ENCODE peak calls at places on chromosomes 12 and 14, in four cellular contexts. F, G, Q and S are unnamed samples.

GRCh38 chr14:71322660-71323250 is 415.5 kb downstream of the PCNX1 start:
- DNase-seq in Q (no peak), G (peak; percentile 67), F (peak; percentile 70), S (no peak)

GRCh38 chr12:65656904-65657351 is 167.4 kb upstream of the HMGA2 start:
- DNase-seq in F (no peak), G (peak; percentile 99), Q (no peak), S (no peak)

GRCh38 chr12:12891646-12892355 is 439 bp downstream of the GPRC5A start:
- DNase-seq in Q (no peak), G (no peak), F (no peak), S (no peak)

GRCh38 chr14:100640481-100641273 is 53.5 kb upstream of the BEGAIN start:
- DNase-seq in F (no peak), Q (no peak), G (peak; percentile 28), S (no peak)

GRCh38 chr14:40697221-40697620 is 909.5 kb upstream of the LRFN5 start:
- DNase-seq in Q (no peak), G (no peak), F (no peak), S (no peak)

GRCh38 chr14:89138846-89139245 is 278.2 kb downstream of the FOXN3 start:
- DNase-seq in Q (no peak), F (no peak), G (no peak), S (no peak)

GRCh38 chr12:28235985-28236384 is 45.7 kb downstream of the CCDC91 start:
- DNase-seq in Q (no peak), G (no peak), F (no peak), S (no peak)

GRCh38 chr14:102775855-102776760 is 1.1 kb upstream of the TRAF3 start:
- DNase-seq in F (peak; percentile 91), Q (peak; percentile 67), G (peak; percentile 80), S (no peak)

GRCh38 chr14:76639606-76640272 is 121.5 kb upstream of the VASH1 start:
- DNase-seq in G (no peak), F (no peak), Q (no peak), S (no peak)

GRCh38 chr12:5428332-5429221 is 3.3 kb upstream of the NTF3 start:
- DNase-seq in G (peak; percentile 75), F (peak; percentile 62), Q (no peak), S (no peak)

GRCh38 chr12:107570721-107571120 is 114.9 kb upstream of the PWP1 start:
- DNase-seq in G (peak; percentile 67), Q (peak; percentile 21), F (no peak), S (no peak)

GRCh38 chr12:110109037-110109836 is 14.9 kb upstream of the IFT81 start:
- DNase-seq in G (peak; percentile 99), F (no peak), Q (peak; percentile 54), S (peak; percentile 98)

GRCh38 chr14:90900712-90901111 is 84.5 kb upstream of the TTC7B start:
- DNase-seq in Q (no peak), G (peak; percentile 19), F (no peak), S (no peak)

GRCh38 chr12:13101854-13102375 is 1.6 kb downstream of the GSG1 start:
- DNase-seq in F (peak; percentile 42), G (peak; percentile 46), Q (peak; percentile 61), S (no peak)

GRCh38 chr14:75711134-75711795 is 50.2 kb downstream of the TTLL5 start:
- DNase-seq in Q (no peak), G (peak; percentile 72), F (peak; percentile 81), S (no peak)

GRCh38 chr14:22589096-22589839 is at the start of gene DAD1:
- DNase-seq in F (peak; percentile 100), G (peak; percentile 100), Q (peak; percentile 99), S (peak; percentile 99)

GRCh38 chr14:58587271-58587670 is 50.5 kb upstream of the DACT1 start:
- DNase-seq in Q (no peak), F (no peak), G (peak; percentile 87), S (no peak)

GRCh38 chr12:13209279-13210021 is 12.9 kb downstream of the EMP1 start:
- DNase-seq in Q (no peak), F (peak; percentile 45), G (no peak), S (no peak)

GRCh38 chr12:16454481-16454880 is 107.0 kb downstream of the MGST1 start:
- DNase-seq in Q (no peak), G (peak; percentile 51), F (no peak), S (no peak)

GRCh38 chr12:12983420-12984035 is 16.5 kb downstream of the HEBP1 start:
- DNase-seq in F (no peak), G (peak; percentile 69), Q (peak; percentile 42), S (no peak)

GRCh38 chr12:76637807-76638206 is 78.2 kb upstream of the OSBPL8 start:
- DNase-seq in Q (no peak), F (no peak), G (peak; percentile 76), S (no peak)

GRCh38 chr12:9701380-9702154 is 31.3 kb downstream of the CLECL1 start:
- DNase-seq in G (no peak), Q (no peak), F (no peak), S (no peak)

GRCh38 chr14:103867523-103867953 is 20.2 kb upstream of the PPP1R13B start:
- DNase-seq in Q (no peak), G (no peak), F (no peak), S (peak; percentile 81)

GRCh38 chr14:50257728-50258127 is 26.4 kb upstream of the SOS2 start:
- DNase-seq in G (no peak), F (no peak), Q (no peak), S (no peak)

GRCh38 chr12:50934981-50935807 is 17.1 kb upstream of the HIGD1C start:
- DNase-seq in Q (no peak), G (peak; percentile 67), F (no peak), S (no peak)

DNA sequence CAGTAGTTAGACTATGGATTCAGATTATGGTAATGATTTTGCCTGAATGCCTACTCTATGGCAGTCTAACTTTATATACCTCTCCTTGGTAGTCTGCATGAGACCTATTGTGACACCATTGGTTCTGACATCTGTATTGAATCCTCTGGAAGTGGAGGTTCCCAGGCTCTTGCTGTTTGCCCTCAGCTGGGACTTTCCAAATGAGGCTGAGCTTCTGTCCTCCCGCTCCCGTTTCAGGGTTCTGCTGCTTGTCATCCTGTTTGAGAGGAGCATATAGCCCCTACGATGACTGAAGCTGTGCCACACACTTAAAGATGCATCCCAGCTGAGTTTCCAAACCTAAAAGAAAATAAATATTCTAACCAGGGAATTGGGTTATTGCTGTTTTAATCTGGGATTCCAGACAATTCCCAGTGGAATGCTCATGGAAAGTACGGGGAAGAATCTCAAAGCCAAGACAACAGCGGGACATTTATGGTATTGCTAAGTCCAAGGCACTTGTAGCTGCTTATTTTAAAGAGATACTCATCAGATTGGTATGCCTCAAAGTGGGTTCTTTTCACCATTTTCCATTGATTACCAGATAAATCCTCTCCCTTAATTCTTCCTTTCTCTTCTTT is 105.9 kb downstream of the ETV6 start:
- DNase-seq in F (no peak), Q (no peak), G (peak; percentile 31), S (no peak)
- H3K4me1 ChIP-seq in F (peaks cover 2% of the 10 kb centered on the region), Q (peaks cover 6% of the 10 kb centered on the region), G (peaks cover 16% of the 10 kb centered on the region), S (peaks cover 78% of the 10 kb centered on the region)

GRCh38 chr14:68926236-68926635 is 52.9 kb downstream of the ACTN1 start:
- DNase-seq in F (peak; percentile 68), Q (no peak), G (no peak), S (no peak)

GRCh38 chr14:68927089-68927488 is 52.0 kb downstream of the ACTN1 start:
- DNase-seq in G (no peak), F (no peak), Q (no peak), S (no peak)

GRCh38 chr14:68924392-68925158 is 54.5 kb downstream of the ACTN1 start:
- DNase-seq in G (no peak), Q (no peak), F (no peak), S (peak; percentile 90)

GRCh38 chr14:68922886-68923285 is 56.2 kb downstream of the ACTN1 start:
- DNase-seq in Q (no peak), G (no peak), F (no peak), S (peak; percentile 89)

DNA sequence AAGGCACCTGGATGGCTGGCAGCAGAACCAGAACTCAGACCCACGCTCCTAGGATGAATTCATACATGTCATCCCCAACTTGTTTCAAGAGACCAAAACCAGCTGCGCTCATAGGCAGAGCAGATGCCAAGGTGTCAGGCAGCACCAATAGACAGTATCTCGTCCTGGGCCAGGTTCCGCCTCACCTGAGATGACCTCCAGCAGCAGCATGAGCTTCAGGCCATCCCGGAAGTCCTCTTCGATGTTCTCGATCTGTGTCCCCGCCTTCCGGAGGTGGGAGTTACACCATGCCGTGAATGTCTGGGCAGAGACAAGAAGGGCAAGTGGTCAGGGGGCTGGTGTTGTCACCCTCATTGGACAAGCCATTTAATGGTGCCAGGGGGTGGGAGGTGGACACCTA is 53.7 kb downstream of the ACTN1 start:
- DNase-seq in F (no peak), G (no peak), Q (no peak), S (no peak)
- H3K27ac ChIP-seq in F (no peak overlapping the region), G (peak overlapping the region; percentile 1), Q (no peak overlapping the region), S (peak overlapping the region; percentile 100)

GRCh38 chr14:35285991-35286564 is 6.1 kb upstream of the PSMA6 start:
- DNase-seq in F (no peak), Q (no peak), G (no peak), S (no peak)
- H3K4me3 ChIP-seq in F (peak overlapping the region; percentile 58), Q (no peak overlapping the region), G (no peak overlapping the region), S (no peak overlapping the region)

GRCh38 chr12:120844768-120845449 is 59.2 kb downstream of the SPPL3 start:
- DNase-seq in G (no peak), Q (no peak), F (no peak), S (no peak)
- H3K4me1 ChIP-seq in G (peaks cover 11% of the 10 kb centered on the region), Q (peaks cover 9% of the 10 kb centered on the region), F (peaks cover 43% of the 10 kb centered on the region), S (peaks cover 51% of the 10 kb centered on the region)

GRCh38 chr12:108857158-108857407 is 300 bp downstream of the SSH1 start:
- DNase-seq in Q (no peak), G (no peak), F (no peak), S (no peak)

GRCh38 chr12:108854453-108855283 is 2.7 kb downstream of the SSH1 start:
- DNase-seq in F (no peak), Q (no peak), G (peak; percentile 100), S (peak; percentile 85)

GRCh38 chr12:108855284-108856169 is 1.9 kb downstream of the SSH1 start:
- DNase-seq in G (peak; percentile 52), F (no peak), Q (no peak), S (no peak)

GRCh38 chr12:108856170-108856427 is 1.3 kb downstream of the SSH1 start:
- DNase-seq in G (no peak), Q (no peak), F (no peak), S (no peak)

DNA sequence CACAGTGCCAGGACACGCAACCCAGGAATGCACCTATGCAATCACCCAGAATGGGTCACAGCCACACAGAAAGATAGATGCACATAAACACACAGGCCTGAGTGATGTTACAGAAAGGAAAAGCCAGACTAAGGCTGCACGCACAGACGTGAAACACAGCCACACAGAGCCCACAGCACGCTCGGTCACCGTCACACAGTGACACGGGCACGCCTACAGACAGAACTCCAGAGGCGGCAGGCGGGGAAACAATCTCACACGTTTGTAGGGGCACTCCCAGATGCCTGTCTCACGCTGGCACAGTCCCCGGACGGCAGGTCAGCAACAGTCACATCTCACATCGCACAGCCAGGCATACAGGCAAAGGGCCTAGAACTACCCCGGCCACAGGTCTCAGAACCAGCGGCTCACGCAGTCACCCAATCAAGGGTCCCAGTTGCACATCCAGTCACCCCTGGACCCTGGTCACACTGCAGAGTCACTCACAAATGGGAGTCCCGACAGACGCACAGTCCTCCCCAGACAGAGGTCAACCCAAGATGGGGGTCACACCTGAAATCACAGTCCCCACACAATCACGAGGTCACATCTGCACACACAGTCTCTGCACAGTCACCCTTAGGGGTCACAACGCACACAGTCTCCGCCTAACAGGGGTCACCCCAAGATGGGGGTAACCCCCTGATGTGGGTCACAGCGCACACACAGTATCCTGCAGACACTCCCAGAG is 790 bp downstream of the SSH1 start:
- DNase-seq in Q (peak; percentile 84), F (peak; percentile 63), G (peak; percentile 87), S (peak; percentile 87)
- H3K27ac ChIP-seq in Q (peak overlapping the region; percentile 82), F (peak overlapping the region; percentile 39), G (peak overlapping the region; percentile 100), S (peak overlapping the region; percentile 99)

GRCh38 chr14:105091335-105092123 is 26.3 kb upstream of the GPR132 start:
- DNase-seq in F (no peak), Q (peak; percentile 93), G (no peak), S (peak; percentile 87)
- H3K4me3 ChIP-seq in F (no peak overlapping the region), Q (no peak overlapping the region), G (no peak overlapping the region), S (no peak overlapping the region)

GRCh38 chr12:46259713-46260112 is 9.1 kb downstream of the SLC38A1 start:
- DNase-seq in F (no peak), G (no peak), Q (no peak), S (no peak)
- H3K4me1 ChIP-seq in F (peaks cover 27% of the 10 kb centered on the region), G (peaks cover 22% of the 10 kb centered on the region), Q (peaks cover 5% of the 10 kb centered on the region), S (no peaks in the 10 kb centered on the region)